ENCODE peak calls at places on chromosomes 11 and 22, in four cellular contexts. B, G, K and V are unnamed samples.

GRCh38 chr11:130592056-130592455 is 143.6 kb downstream of the ADAMTS15 start:
- DNase-seq in B (peak), G (no peak), K (peak), V (no peak)

GRCh38 chr11:104926771-104927470 is 28.7 kb upstream of the CASP12 start:
- DNase-seq in B (no peak), G (no peak), K (no peak), V (no peak)

GRCh38 chr11:69444381-69445130 is 36.9 kb upstream of the LINC01488 start:
- DNase-seq in B (peak), G (peak), K (no peak), V (no peak)

GRCh38 chr11:69488543-69488940 is 7.1 kb downstream of the LINC01488 start:
- DNase-seq in B (no peak), G (no peak), K (no peak), V (no peak)

GRCh38 chr11:9972917-9973504 is 309.1 kb downstream of the SWAP70 start:
- DNase-seq in B (peak), G (peak), K (peak), V (no peak)

GRCh38 chr11:65493367-65494176 is 5.3 kb upstream of the MALAT1 start:
- DNase-seq in B (peak), G (no peak), K (peak), V (no peak)

GRCh38 chr11:13114566-13115465 is 105.7 kb downstream of the RASSF10 start:
- DNase-seq in B (no peak), G (peak), K (no peak), V (no peak)

GRCh38 chr11:12066056-12066798 is 44.2 kb upstream of the MICAL2 start:
- DNase-seq in B (peak), G (no peak), K (peak), V (no peak)

GRCh38 chr11:57527056-57527631 is 3.4 kb downstream of the TIMM10 start:
- DNase-seq in B (peak), G (peak), K (peak), V (no peak)

GRCh38 chr11:2525941-2526807 is 81.4 kb downstream of the KCNQ1 start:
- DNase-seq in B (no peak), G (no peak), K (no peak), V (no peak)

GRCh38 chr11:65915821-65916251 is 3.0 kb downstream of the C11orf68 start:
- DNase-seq in B (peak), G (no peak), K (peak), V (no peak)

GRCh38 chr11:134530826-134531225 is 118.8 kb upstream of the B3GAT1 start:
- DNase-seq in B (no peak), G (no peak), K (no peak), V (no peak)

GRCh38 chr22:17110791-17111550 is 10.2 kb downstream of the TMEM121B start:
- DNase-seq in B (no peak), G (no peak), K (no peak), V (no peak)

GRCh38 chr11:19251577-19251976 is 10.8 kb upstream of the E2F8 start:
- DNase-seq in B (no peak), G (no peak), K (no peak), V (no peak)

GRCh38 chr11:109789911-109790310 is 303.3 kb upstream of the ZC3H12C start:
- DNase-seq in B (peak), G (no peak), K (no peak), V (no peak)

GRCh38 chr11:111765320-111765983 is 737 bp downstream of the PPP2R1B start:
- DNase-seq in B (no peak), G (no peak), K (peak), V (no peak)

GRCh38 chr11:94046796-94047195 is 25.6 kb downstream of the HEPHL1 start:
- DNase-seq in B (no peak), G (no peak), K (no peak), V (no peak)

GRCh38 chr22:23904855-23905254 is 10.7 kb downstream of the MIF start:
- DNase-seq in B (no peak), G (no peak), K (no peak), V (no peak)

GRCh38 chr11:122692444-122692843 is 36.9 kb downstream of the UBASH3B start:
- DNase-seq in B (no peak), G (no peak), K (no peak), V (no peak)

GRCh38 chr22:32579533-32580220 is 105.1 kb downstream of the FBXO7 start:
- DNase-seq in B (peak), G (no peak), K (no peak), V (no peak)

GRCh38 chr11:61679893-61680621 is at the start of gene DAGLA:
- DNase-seq in B (peak), G (peak), K (peak), V (no peak)

GRCh38 chr22:17257091-17257490 is 37.9 kb upstream of the ADA2 start:
- DNase-seq in B (no peak), G (no peak), K (no peak), V (no peak)

GRCh38 chr22:21624880-21625791 is 4.7 kb downstream of the YDJC start:
- DNase-seq in B (no peak), G (no peak), K (no peak), V (no peak)

GRCh38 chr11:120574881-120575280 is 63.3 kb downstream of the GRIK4 start:
- DNase-seq in B (no peak), G (no peak), K (no peak), V (no peak)

GRCh38 chr11:19974886-19975285 is 185.4 kb downstream of the DBX1 start:
- DNase-seq in B (no peak), G (peak), K (no peak), V (no peak)

GRCh38 chr11:29481721-29482120 is 535.1 kb downstream of the KCNA4 start:
- DNase-seq in B (no peak), G (no peak), K (peak), V (no peak)

GRCh38 chr11:11620251-11620965 is 1.4 kb downstream of the GALNT18 start:
- DNase-seq in B (peak), G (no peak), K (no peak), V (no peak)

GRCh38 chr11:103529217-103529684 is 420.0 kb downstream of the DYNC2H1 start:
- DNase-seq in B (peak), G (no peak), K (peak), V (no peak)

GRCh38 chr11:36540998-36541397 is 26.8 kb upstream of the RAG1 start:
- DNase-seq in B (peak), G (peak), K (peak), V (peak)

GRCh38 chr11:64675417-64676252 is 47.4 kb downstream of the NRXN2 start:
- DNase-seq in B (peak), G (no peak), K (no peak), V (no peak)

GRCh38 chr22:35443338-35443737 is 43.4 kb downstream of the MCM5 start:
- DNase-seq in B (no peak), G (no peak), K (no peak), V (no peak)

GRCh38 chr22:46537946-46538815 is 761 bp upstream of the CELSR1 start:
- DNase-seq in B (peak), G (no peak), K (no peak), V (no peak)

DNA sequence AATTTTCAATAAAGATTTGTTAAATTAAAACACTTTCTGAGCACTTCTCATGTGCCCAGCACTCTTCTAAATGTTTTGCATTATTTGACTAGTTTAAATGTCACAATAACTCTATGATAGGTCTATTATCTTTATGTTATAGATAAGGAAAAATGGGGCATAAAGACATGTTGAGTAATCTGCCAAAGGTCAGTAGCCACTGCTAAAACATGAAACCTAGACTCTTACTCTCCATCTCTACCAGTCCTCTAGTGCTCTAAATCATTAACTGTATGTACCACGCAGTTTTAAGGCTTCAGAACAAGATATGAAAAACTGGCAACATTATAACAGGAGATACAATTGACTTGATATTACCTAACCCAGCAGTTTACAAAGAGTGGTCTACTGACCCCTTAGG is 6.9 kb downstream of the RAB6A start:
- DNase-seq in B (no peak), G (no peak), K (no peak), V (no peak)
- TF ChIP-seq FOS in B (no peak), G (no peak), K (no peak), V (no peak)

GRCh38 chr22:37282385-37282677 is at the start of gene CYTH4:
- DNase-seq in B (no peak), G (no peak), K (peak), V (no peak)

GRCh38 chr22:37284126-37284806 is 2.0 kb downstream of the CYTH4 start:
- DNase-seq in B (no peak), G (no peak), K (no peak), V (no peak)

GRCh38 chr22:37285937-37286336 is 3.6 kb downstream of the CYTH4 start:
- DNase-seq in B (no peak), G (no peak), K (no peak), V (no peak)

GRCh38 chr22:37283393-37283937 is 1.2 kb downstream of the CYTH4 start:
- DNase-seq in B (no peak), G (no peak), K (no peak), V (no peak)

DNA sequence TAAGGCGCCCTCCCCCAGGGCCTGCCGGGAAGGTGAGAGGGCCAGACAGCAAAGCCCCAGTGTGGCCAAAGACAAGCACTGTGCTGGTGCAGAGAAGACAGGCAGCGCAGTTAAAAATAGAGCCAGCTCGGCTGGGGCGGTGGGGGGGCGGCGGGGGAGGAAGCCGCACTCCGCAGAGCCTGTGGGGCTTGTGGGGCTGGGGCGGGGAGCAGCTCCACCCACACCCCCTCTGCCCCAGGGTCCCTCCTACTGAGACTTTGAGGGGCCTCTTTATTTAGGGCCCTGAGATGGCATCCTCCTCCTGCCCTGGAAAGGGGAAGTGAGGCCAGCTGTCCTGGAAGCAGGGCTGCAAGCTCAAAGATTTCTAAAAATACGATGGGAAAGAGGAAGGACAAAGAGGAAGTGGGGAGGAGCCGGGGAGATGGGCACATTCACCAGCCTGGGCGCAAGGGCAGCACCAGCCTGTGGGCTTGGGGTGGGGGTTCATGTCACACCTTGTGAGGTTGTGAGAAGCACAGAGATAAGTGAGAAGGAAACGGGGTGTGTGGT is 2.6 kb downstream of the CYTH4 start:
- DNase-seq in B (no peak), G (no peak), K (no peak), V (peak)
- TF ChIP-seq FOS in B (no peak), G (no peak), K (no peak), V (no peak)

GRCh38 chr22:26383968-26384576 is 45.0 kb upstream of the ASPHD2 start:
- DNase-seq in B (no peak), G (no peak), K (no peak), V (no peak)
- TF ChIP-seq FOS in B (no peak), G (no peak), K (no peak), V (no peak)

GRCh38 chr22:43243275-43243768 is 56.4 kb upstream of the TTLL12 start:
- DNase-seq in B (no peak), G (no peak), K (no peak), V (no peak)

GRCh38 chr22:43242627-43243026 is 55.7 kb upstream of the TTLL12 start:
- DNase-seq in B (no peak), G (no peak), K (no peak), V (no peak)

GRCh38 chr22:43247546-43248260 is 60.8 kb upstream of the TTLL12 start:
- DNase-seq in B (no peak), G (no peak), K (no peak), V (no peak)

GRCh38 chr22:43244385-43244784 is 57.5 kb upstream of the TTLL12 start:
- DNase-seq in B (no peak), G (no peak), K (no peak), V (no peak)

DNA sequence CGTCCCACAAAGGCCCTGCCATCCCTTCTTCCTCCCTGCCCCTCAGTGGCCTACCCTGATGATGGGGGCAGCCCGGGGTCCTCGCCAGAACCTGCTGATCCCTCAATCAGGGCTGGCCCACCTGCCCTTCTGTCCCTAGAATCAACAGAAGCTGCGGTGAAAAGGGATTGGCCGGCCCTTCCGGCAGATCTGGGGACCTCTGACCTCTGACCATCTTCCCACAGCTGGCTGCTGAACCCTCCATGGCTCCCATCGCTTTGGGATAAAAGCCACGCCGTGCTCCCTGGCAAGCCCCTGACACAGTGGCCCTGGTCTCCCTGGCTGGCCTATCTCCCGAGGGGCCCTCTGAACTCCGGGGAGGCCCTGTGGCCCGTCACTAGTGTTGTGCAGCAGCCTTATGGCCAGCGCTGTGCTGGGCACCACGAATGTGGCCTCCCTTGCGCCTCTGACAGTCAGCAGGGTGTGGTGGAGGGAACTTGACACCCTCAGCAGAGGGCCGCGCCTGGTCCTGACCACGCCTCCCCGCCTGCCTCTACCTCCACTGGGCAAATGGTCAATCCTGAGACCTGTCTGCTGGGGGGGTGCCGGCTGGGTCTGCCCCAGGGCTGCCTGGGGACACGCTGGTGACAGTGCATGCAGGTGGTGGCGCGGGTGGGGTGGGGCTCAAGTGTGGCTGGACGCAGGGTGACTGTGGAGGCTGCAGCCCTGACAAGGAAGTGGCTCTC is 58.0 kb upstream of the TTLL12 start:
- DNase-seq in B (no peak), G (peak), K (no peak), V (no peak)
- TF ChIP-seq FOS in B (no peak), G (no peak), K (no peak), V (no peak)